ENCODE peak calls at places on chromosome 6, in eight cellular contexts. U is A549, J is IMR-90, S is ovary, F is sigmoid colon, X is uterus, W is body of pancreas, K is tibial nerve. M is an unnamed sample.

GRCh38 chr6:105432797-105433196 is 29.9 kb upstream of the PREP start:
- DNase-seq in U (peak), J (peak), S (no peak), F (no peak), X (no peak), W (no peak), K (no peak), M (peak)

GRCh38 chr6:22880686-22881433 is 311.5 kb downstream of the HDGFL1 start:
- DNase-seq in U (peak), J (peak), S (no peak), F (no peak), X (no peak), W (no peak), K (no peak), M (peak)

GRCh38 chr6:13012977-13013680 is 296.6 kb downstream of the PHACTR1 start:
- DNase-seq in U (no peak), J (no peak), S (peak), F (no peak), X (no peak), W (peak), K (no peak), M (no peak)

GRCh38 chr6:13370623-13371022 is 42.3 kb upstream of the TBC1D7 start:
- DNase-seq in U (no peak), J (no peak), S (no peak), F (no peak), X (no peak), W (no peak), K (no peak), M (no peak)

GRCh38 chr6:130307752-130308361 is 58.0 kb upstream of the TMEM200A start:
- DNase-seq in U (peak), J (peak), S (no peak), F (no peak), X (no peak), W (no peak), K (no peak), M (peak)

GRCh38 chr6:23584134-23584763 is 541.8 kb upstream of the NRSN1 start:
- DNase-seq in U (no peak), J (no peak), S (no peak), F (no peak), X (no peak), W (no peak), K (no peak), M (no peak)

GRCh38 chr6:155418017-155418749 is 37.5 kb downstream of the NOX3 start:
- DNase-seq in U (no peak), J (peak), S (no peak), F (no peak), X (peak), W (peak), K (no peak), M (peak)

GRCh38 chr6:135583256-135583758 is 85.8 kb upstream of the AHI1 start:
- DNase-seq in U (no peak), J (peak), S (no peak), F (no peak), X (no peak), W (no peak), K (no peak), M (no peak)

GRCh38 chr6:129635396-129636164 is 74.4 kb downstream of the ARHGAP18 start:
- DNase-seq in U (no peak), J (peak), S (no peak), F (no peak), X (no peak), W (no peak), K (no peak), M (no peak)

GRCh38 chr6:2228392-2228791 is 17.0 kb downstream of the GMDS start:
- DNase-seq in U (no peak), J (no peak), S (no peak), F (no peak), X (no peak), W (no peak), K (no peak), M (no peak)

GRCh38 chr6:107075951-107076381 is 39.3 kb downstream of the BEND3 start:
- DNase-seq in U (no peak), J (peak), S (no peak), F (peak), X (no peak), W (no peak), K (no peak), M (no peak)

GRCh38 chr6:141552463-141552862 is 580.3 kb upstream of the GJE1 start:
- DNase-seq in U (peak), J (peak), S (no peak), F (no peak), X (no peak), W (no peak), K (no peak), M (peak)

GRCh38 chr6:79250107-79250514 is 15.6 kb upstream of the HMGN3 start:
- DNase-seq in U (no peak), J (no peak), S (no peak), F (no peak), X (no peak), W (peak), K (no peak), M (no peak)

DNA sequence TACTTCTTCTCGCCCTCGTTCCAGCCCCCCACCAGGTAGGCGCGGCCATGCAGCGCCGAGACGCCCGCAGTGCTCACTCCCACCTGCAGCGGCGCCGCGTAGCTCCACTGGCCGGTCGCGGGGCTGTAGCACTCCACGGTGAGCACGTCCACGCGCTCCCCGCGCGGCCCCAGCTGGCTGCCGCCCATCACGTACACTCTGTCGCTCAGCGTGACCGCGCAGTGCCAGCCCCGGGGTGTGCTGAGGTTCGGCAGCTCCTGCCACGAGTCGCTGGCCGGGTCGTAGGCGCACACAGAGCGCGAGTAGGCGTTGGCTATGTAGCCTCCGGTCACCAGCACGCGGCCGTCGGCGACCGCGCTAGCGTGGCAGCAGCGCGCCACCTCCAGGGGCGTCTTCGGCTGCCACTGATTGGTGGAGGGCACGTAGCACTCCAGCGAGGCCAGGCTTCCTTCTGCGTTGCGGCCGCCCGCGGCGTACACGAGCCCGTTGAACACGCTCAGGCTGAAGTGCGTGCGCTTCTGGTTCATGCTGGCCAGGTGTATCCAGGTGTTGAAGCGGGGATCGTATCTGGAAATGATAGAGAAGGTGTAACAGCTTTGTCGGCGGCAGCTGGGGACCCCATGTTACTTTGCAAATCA is 13.7 kb downstream of the KLHL31 start:
- DNase-seq in U (peak), J (peak), S (peak), F (peak), X (peak), W (peak), K (peak), M (no peak)
- TF ChIP-seq POLR2A in U (peak), J (no peak), S (no peak), F (no peak), X (no peak), W (peak), K (no peak), M (peak)

GRCh38 chr6:87152528-87152950 is 2.8 kb upstream of the ZNF292 start:
- DNase-seq in U (no peak), J (peak), S (peak), F (no peak), X (no peak), W (no peak), K (no peak), M (no peak)

GRCh38 chr6:87151471-87151785 is 3.9 kb upstream of the ZNF292 start:
- DNase-seq in U (no peak), J (no peak), S (no peak), F (no peak), X (no peak), W (no peak), K (no peak), M (no peak)

GRCh38 chr6:87155272-87155919 is at the start of gene ZNF292:
- DNase-seq in U (peak), J (peak), S (peak), F (peak), X (peak), W (peak), K (peak), M (peak)

GRCh38 chr6:87154641-87155271 is 609 bp upstream of the ZNF292 start:
- DNase-seq in U (peak), J (peak), S (no peak), F (no peak), X (no peak), W (no peak), K (no peak), M (peak)

DNA sequence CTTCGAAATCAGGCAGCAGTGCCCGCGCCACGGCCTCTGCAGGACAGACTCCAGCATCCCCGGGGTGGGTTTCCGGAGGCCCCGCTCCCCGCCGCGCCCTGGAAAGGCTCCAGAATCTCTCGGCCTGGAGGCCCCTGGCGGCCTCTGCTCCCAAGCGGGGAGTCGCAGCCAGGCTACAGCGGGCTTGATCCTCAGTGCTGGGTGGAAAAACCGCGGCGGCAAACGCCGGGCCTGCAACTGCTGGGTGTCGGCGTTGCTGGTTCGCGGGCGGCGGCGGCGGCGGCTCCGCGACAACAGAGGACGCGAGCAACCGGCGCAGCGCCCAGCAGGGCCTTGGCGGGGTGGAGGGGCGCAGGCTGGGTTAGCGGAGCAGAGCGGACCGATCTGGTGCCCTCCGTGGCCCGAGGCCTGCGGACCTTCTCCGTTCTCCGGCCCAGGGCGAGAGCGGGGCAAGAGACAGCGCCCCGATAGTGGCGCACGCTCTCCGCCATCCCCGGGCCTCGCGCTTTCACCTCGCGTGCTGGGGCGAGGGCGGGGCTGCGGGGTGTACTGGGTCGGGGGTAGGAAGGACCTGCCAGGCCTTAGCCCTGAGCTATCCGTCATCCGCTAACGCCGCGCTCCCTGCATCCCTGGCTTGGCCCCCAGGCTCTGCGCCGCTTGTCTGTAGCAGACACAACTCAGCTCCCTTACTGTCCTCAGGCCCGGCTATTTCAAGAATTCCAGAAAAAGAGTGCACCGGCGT is 3.4 kb upstream of the ZNF292 start:
- DNase-seq in U (no peak), J (peak), S (peak), F (peak), X (peak), W (peak), K (peak), M (peak)
- TF ChIP-seq POLR2A in U (no peak), J (no peak), S (no peak), F (no peak), X (no peak), W (peak), K (peak), M (peak)

GRCh38 chr6:37535701-37536461 is 36.2 kb upstream of the CCDC167 start:
- DNase-seq in U (no peak), J (no peak), S (no peak), F (no peak), X (no peak), W (peak), K (no peak), M (no peak)

GRCh38 chr6:37539706-37540352 is 40.1 kb upstream of the CCDC167 start:
- DNase-seq in U (no peak), J (peak), S (no peak), F (no peak), X (no peak), W (no peak), K (no peak), M (no peak)

GRCh38 chr6:37540390-37540789 is 40.7 kb upstream of the CCDC167 start:
- DNase-seq in U (no peak), J (no peak), S (no peak), F (no peak), X (no peak), W (no peak), K (no peak), M (no peak)

GRCh38 chr6:37538107-37538506 is 38.4 kb upstream of the CCDC167 start:
- DNase-seq in U (peak), J (no peak), S (no peak), F (no peak), X (no peak), W (no peak), K (no peak), M (peak)

DNA sequence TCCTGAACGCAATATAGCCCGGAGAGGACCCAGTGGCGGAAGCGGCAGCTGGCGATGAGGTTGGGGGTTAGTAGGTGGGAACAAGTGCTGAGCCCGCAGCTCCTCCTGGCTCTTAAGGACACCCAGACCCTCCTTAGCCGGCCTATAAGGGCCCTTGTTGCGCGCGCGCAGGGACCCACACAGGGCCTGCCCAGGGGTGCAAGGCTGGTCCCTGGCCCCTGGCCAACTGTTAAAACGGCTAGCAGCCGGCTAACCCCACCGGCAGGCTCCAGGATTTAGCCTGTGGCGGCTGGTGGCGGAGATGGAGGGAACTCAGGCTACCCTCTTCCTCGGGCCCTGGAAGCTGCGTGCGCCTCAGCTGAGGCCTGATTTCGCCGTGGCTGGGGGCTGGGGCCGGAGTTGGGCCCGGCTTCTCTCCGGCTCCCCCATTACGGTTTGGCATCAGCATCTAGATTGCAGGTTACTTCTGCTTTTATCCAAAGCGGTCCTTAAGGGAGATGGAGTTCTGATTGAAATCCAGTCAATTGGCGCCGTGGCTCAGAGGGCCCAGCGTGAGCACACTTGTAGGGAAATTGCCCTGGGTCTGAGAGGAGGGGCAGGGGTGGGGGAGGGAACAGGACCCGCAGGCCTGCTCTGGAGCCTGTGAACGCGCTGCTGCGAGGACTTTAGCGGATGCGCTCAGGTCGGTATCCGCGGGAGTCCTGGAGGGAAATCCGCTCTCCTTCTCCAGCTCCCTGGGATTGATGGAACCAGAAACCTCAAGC is 37.0 kb upstream of the CCDC167 start:
- DNase-seq in U (no peak), J (no peak), S (no peak), F (no peak), X (no peak), W (no peak), K (no peak), M (no peak)
- TF ChIP-seq POLR2A in U (no peak), J (no peak), S (no peak), F (no peak), X (no peak), W (no peak), K (no peak), M (no peak)

GRCh38 chr6:131950767-131951575 is at the start of gene CCN2:
- DNase-seq in U (peak), J (peak), S (peak), F (peak), X (peak), W (peak), K (peak), M (peak)
- TF ChIP-seq POLR2A in U (peak), J (peak), S (peak), F (peak), X (peak), W (peak), K (peak), M (peak)

DNA sequence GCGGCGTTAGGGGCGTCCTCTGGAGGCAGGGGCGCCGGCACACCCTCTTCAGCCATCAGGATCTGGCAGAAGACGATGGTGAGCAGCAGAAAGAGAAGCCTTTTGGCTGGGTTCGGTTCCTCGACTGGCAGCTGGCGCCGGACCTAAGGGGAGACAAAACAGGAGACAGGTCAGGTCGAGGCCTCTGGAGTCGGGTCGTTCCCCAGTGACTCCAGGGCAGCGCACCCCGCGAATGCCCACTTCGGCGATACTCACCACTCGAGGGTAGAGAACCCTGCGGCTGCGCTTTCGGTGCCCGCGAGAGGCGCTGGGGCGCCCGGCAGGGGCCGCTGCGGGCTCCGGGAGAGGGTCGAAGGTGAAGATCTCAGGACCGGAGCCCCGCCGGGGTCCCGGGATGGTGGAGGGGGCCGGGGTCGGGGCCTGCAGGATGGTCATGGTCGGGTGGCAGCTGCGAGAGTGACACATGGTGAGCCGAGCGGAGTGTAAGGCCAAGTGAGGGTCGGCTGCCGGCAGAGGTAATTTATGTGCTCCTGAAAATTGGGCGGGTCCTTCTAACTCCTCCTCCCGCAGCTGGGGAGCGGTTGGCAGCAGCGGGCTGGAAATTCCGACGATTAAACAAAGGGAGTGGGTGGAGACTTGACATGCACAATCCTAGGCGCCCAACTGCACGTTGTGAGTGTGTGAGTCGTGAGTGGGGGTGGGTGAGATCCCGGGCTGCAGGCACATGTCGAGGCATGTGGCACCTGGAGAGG is at the start of gene IER3:
- DNase-seq in U (no peak), J (peak), S (peak), F (peak), X (peak), W (peak), K (peak), M (peak)
- TF ChIP-seq POLR2A in U (peak), J (peak), S (peak), F (peak), X (peak), W (peak), K (peak), M (peak)

GRCh38 chr6:30689022-30689865 is 1.5 kb downstream of the NRM start:
- DNase-seq in U (no peak), J (no peak), S (peak), F (peak), X (no peak), W (no peak), K (no peak), M (no peak)
- TF ChIP-seq POLR2A in U (no peak), J (no peak), S (no peak), F (no peak), X (no peak), W (no peak), K (no peak), M (no peak)

GRCh38 chr6:26205625-26206574 is 118.7 kb downstream of the HFE start:
- DNase-seq in U (peak), J (peak), S (no peak), F (no peak), X (no peak), W (no peak), K (no peak), M (no peak)
- TF ChIP-seq POLR2A in U (no peak), J (peak), S (no peak), F (peak), X (no peak), W (peak), K (no peak), M (peak)

GRCh38 chr6:108564178-108564577 is 3.5 kb downstream of the FOXO3 start:
- DNase-seq in U (no peak), J (peak), S (no peak), F (no peak), X (no peak), W (no peak), K (no peak), M (no peak)

GRCh38 chr6:108563292-108563691 is 2.6 kb downstream of the FOXO3 start:
- DNase-seq in U (no peak), J (no peak), S (no peak), F (no peak), X (no peak), W (no peak), K (no peak), M (no peak)

GRCh38 chr6:108560463-108561308 is at the start of gene FOXO3:
- DNase-seq in U (peak), J (peak), S (peak), F (peak), X (peak), W (peak), K (peak), M (peak)

GRCh38 chr6:108561742-108562502 is 1.2 kb downstream of the FOXO3 start:
- DNase-seq in U (no peak), J (peak), S (peak), F (peak), X (no peak), W (peak), K (no peak), M (no peak)

GRCh38 chr6:108562503-108562993 is 1.8 kb downstream of the FOXO3 start:
- DNase-seq in U (peak), J (peak), S (peak), F (peak), X (peak), W (peak), K (peak), M (peak)
- TF ChIP-seq POLR2A in U (no peak), J (no peak), S (peak), F (peak), X (peak), W (peak), K (peak), M (no peak)

DNA sequence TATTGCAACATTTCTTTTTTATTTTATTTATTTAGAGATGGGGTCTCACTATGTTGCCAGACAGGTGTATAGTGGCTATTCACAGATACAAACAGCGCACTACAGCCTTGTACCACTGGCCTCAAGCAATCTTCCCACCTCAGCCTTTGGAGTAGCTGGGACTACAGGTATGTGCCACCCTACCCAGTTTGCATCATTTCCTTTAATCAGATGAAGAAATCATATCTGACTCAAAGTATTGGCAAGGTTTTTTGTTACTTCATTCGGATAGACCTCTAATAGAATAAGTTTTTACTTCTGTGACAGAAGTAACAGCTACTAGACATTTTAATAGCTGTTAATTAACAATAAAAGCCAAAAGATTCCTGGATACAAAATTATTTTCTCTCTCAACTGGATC is 153.8 kb downstream of the CDK19 start:
- DNase-seq in U (no peak), J (no peak), S (no peak), F (no peak), X (no peak), W (no peak), K (no peak), M (no peak)
- TF ChIP-seq POLR2A in U (no peak), J (no peak), S (no peak), F (no peak), X (no peak), W (no peak), K (no peak), M (no peak)

GRCh38 chr6:4973415-4973814 is 30.4 kb downstream of the RPP40 start:
- DNase-seq in U (no peak), J (no peak), S (no peak), F (no peak), X (no peak), W (no peak), K (no peak), M (no peak)

GRCh38 chr6:4972438-4972837 is 31.4 kb downstream of the RPP40 start:
- DNase-seq in U (no peak), J (no peak), S (no peak), F (no peak), X (no peak), W (no peak), K (no peak), M (no peak)

GRCh38 chr6:4971851-4972250 is 32.0 kb downstream of the RPP40 start:
- DNase-seq in U (no peak), J (no peak), S (no peak), F (no peak), X (no peak), W (no peak), K (no peak), M (no peak)

GRCh38 chr6:4974962-4975361 is 28.9 kb downstream of the RPP40 start:
- DNase-seq in U (no peak), J (no peak), S (no peak), F (no peak), X (no peak), W (no peak), K (no peak), M (no peak)

GRCh38 chr6:4973972-4974885 is 29.6 kb downstream of the RPP40 start:
- DNase-seq in U (no peak), J (peak), S (peak), F (peak), X (peak), W (peak), K (no peak), M (no peak)
- TF ChIP-seq POLR2A in U (no peak), J (no peak), S (no peak), F (no peak), X (no peak), W (no peak), K (no peak), M (no peak)

M was measured in H54.